ENCODE peak calls at places on chromosomes 5 and 9, in four cellular contexts. T, W, B and K are unnamed samples.

GRCh38 chr9:83934569-83935275 is 13.5 kb upstream of the KIF27 start:
- DNase-seq in T (peak; percentile 60), W (no peak), B (no peak), K (no peak)

GRCh38 chr9:109311731-109312130 is 9.1 kb downstream of the EPB41L4B start:
- DNase-seq in T (no peak), W (no peak), B (peak; percentile 9), K (no peak)

GRCh38 chr5:142276517-142276916 is 48.3 kb downstream of the SPRY4 start:
- DNase-seq in T (no peak), W (no peak), B (no peak), K (no peak)

GRCh38 chr9:2157277-2158105 is 142.3 kb downstream of the SMARCA2 start:
- DNase-seq in T (peak; percentile 69), W (no peak), B (no peak), K (peak; percentile 52)

GRCh38 chr5:149002761-149003689 is 59.8 kb downstream of the SH3TC2 start:
- DNase-seq in T (peak; percentile 75), W (no peak), B (no peak), K (peak; percentile 27)

GRCh38 chr9:37963936-37964739 is 60.2 kb upstream of the SLC25A51 start:
- DNase-seq in T (peak; percentile 99), W (peak; percentile 94), B (no peak), K (peak; percentile 54)

GRCh38 chr5:54093081-54093492 is 217.3 kb downstream of the ARL15 start:
- DNase-seq in T (no peak), W (no peak), B (peak; percentile 25), K (no peak)

GRCh38 chr9:99307846-99308245 is 85.8 kb downstream of the SEC61B start:
- DNase-seq in T (no peak), W (no peak), B (no peak), K (no peak)

GRCh38 chr5:136613243-136613642 is 247.9 kb upstream of the TRPC7 start:
- DNase-seq in T (no peak), W (no peak), B (no peak), K (no peak)

GRCh38 chr9:121204121-121204520 is 2.5 kb upstream of the RAB14 start:
- DNase-seq in T (no peak), W (peak; percentile 65), B (no peak), K (no peak)

GRCh38 chr9:135797507-135798302 is 95.7 kb downstream of the KCNT1 start:
- DNase-seq in T (peak; percentile 31), W (no peak), B (peak; percentile 74), K (peak; percentile 79)

GRCh38 chr5:14687023-14687665 is 22.6 kb downstream of the OTULIN start:
- DNase-seq in T (no peak), W (no peak), B (no peak), K (no peak)

GRCh38 chr9:124602204-124602603 is 95.0 kb upstream of the NR5A1 start:
- DNase-seq in T (peak; percentile 57), W (peak; percentile 36), B (no peak), K (no peak)

GRCh38 chr5:152560508-152561137 is 155.5 kb upstream of the NMUR2 start:
- DNase-seq in T (peak; percentile 12), W (peak; percentile 13), B (peak; percentile 49), K (peak; percentile 59)

GRCh38 chr9:116152390-116152789 is 1.2 kb upstream of the PAPPA start:
- DNase-seq in T (peak; percentile 70), W (peak; percentile 16), B (peak; percentile 11), K (no peak)

GRCh38 chr9:21558627-21559401 is 76.7 kb upstream of the IFNE start:
- DNase-seq in T (peak; percentile 41), W (no peak), B (no peak), K (no peak)
- TF ChIP-seq MAFK in T (no peak), W (no peak), B (no peak), K (no peak)

GRCh38 chr9:96137666-96138429 is 164.1 kb downstream of the HSD17B3 start:
- DNase-seq in T (peak; percentile 12), W (no peak), B (no peak), K (no peak)
- TF ChIP-seq SMC3 in T (no peak), W (no peak), B (no peak), K (no peak)

GRCh38 chr5:173016069-173016455 is 32.5 kb downstream of the ATP6V0E1 start:
- DNase-seq in T (no peak), W (no peak), B (no peak), K (no peak)

GRCh38 chr5:173018352-173018751 is 34.8 kb downstream of the ATP6V0E1 start:
- DNase-seq in T (no peak), W (no peak), B (no peak), K (no peak)

GRCh38 chr5:173016621-173017046 is 33.1 kb downstream of the ATP6V0E1 start:
- DNase-seq in T (peak; percentile 71), W (peak; percentile 84), B (no peak), K (peak; percentile 9)

GRCh38 chr5:173020154-173020581 is 36.0 kb upstream of the CREBRF start:
- DNase-seq in T (no peak), W (no peak), B (peak; percentile 75), K (no peak)

GRCh38 chr5:173020643-173021042 is 35.5 kb upstream of the CREBRF start:
- DNase-seq in T (no peak), W (no peak), B (no peak), K (no peak)
- TF ChIP-seq MAFK in T (no peak), W (no peak), B (no peak), K (no peak)

GRCh38 chr5:59034498-59035186 is 451.8 kb downstream of the RAB3C start:
- DNase-seq in T (peak; percentile 77), W (no peak), B (peak; percentile 10), K (no peak)
- TF ChIP-seq SMC3 in T (peak; percentile 77), W (peak; percentile 78), B (no peak), K (peak; percentile 70)

GRCh38 chr9:16718952-16719351 is 151.5 kb downstream of the BNC2 start:
- DNase-seq in T (peak; percentile 39), W (no peak), B (no peak), K (no peak)

GRCh38 chr9:16725066-16725465 is 145.4 kb downstream of the BNC2 start:
- DNase-seq in T (no peak), W (no peak), B (no peak), K (no peak)

GRCh38 chr9:16719921-16720320 is 150.5 kb downstream of the BNC2 start:
- DNase-seq in T (no peak), W (no peak), B (no peak), K (no peak)

GRCh38 chr9:16720386-16720785 is 150.1 kb downstream of the BNC2 start:
- DNase-seq in T (no peak), W (no peak), B (no peak), K (no peak)

GRCh38 chr9:16721972-16722371 is 148.5 kb downstream of the BNC2 start:
- DNase-seq in T (peak; percentile 30), W (no peak), B (no peak), K (no peak)
- TF ChIP-seq MAFK in T (peak; percentile 27), W (no peak), B (no peak), K (peak; percentile 20)